ENCODE peak calls at places on chromosomes 3 and 15, in seven cellular contexts. F, A, E, O, V, P and G are unnamed samples.

GRCh38 chr3:185830018-185830797 is 5.4 kb upstream of the IGF2BP2 start:
- DNase-seq in O (no peak), E (no peak), F (no peak), P (no peak), V (no peak), A (no peak), G (no peak)

GRCh38 chr15:88719654-88720053 is 80.8 kb downstream of the ISG20 start:
- DNase-seq in A (no peak), O (no peak), F (no peak), V (no peak), P (no peak), E (no peak), G (no peak)

GRCh38 chr3:45163481-45163880 is 17.3 kb upstream of the CDCP1 start:
- DNase-seq in P (no peak), A (no peak), V (no peak), O (no peak), E (no peak), F (no peak), G (no peak)

GRCh38 chr3:159928692-159929091 is 59.9 kb upstream of the IL12A start:
- DNase-seq in A (no peak), F (peak; percentile 85), V (peak; percentile 99), P (peak; percentile 97), O (no peak), E (peak; percentile 97), G (peak; percentile 96)

GRCh38 chr3:50515565-50516047 is 12.2 kb upstream of the CACNA2D2 start:
- DNase-seq in E (no peak), P (no peak), A (no peak), F (peak; percentile 7), V (no peak), O (no peak), G (no peak)

GRCh38 chr15:74302821-74303359 is 64.6 kb downstream of the CYP11A1 start:
- DNase-seq in A (no peak), F (peak; percentile 44), O (no peak), P (peak; percentile 48), E (no peak), V (no peak), G (peak; percentile 37)

GRCh38 chr15:95646484-95646883 is 684.0 kb upstream of the NR2F2 start:
- DNase-seq in O (no peak), A (no peak), P (no peak), F (no peak), V (no peak), E (no peak), G (no peak)

GRCh38 chr3:71579934-71580318 is 3.6 kb downstream of the FOXP1 start:
- DNase-seq in E (no peak), P (peak; percentile 30), V (no peak), O (no peak), F (no peak), A (no peak), G (no peak)

GRCh38 chr3:100525753-100526612 is 33.6 kb downstream of the TMEM45A start:
- DNase-seq in F (peak; percentile 81), A (no peak), V (peak; percentile 92), E (peak; percentile 50), O (no peak), P (peak; percentile 98), G (peak; percentile 91)

GRCh38 chr3:111924283-111924682 is 54.5 kb upstream of the ABHD10 start:
- DNase-seq in V (no peak), F (no peak), E (no peak), O (peak; percentile 90), P (peak; percentile 55), A (peak; percentile 92), G (no peak)

GRCh38 chr15:89364741-89365450 is 30.3 kb upstream of the POLG start:
- DNase-seq in V (no peak), O (no peak), P (no peak), E (no peak), A (no peak), F (no peak), G (no peak)

GRCh38 chr15:37931868-37932267 is 2.6 kb upstream of the TMCO5A start:
- DNase-seq in E (no peak), V (no peak), O (no peak), P (peak; percentile 33), F (peak; percentile 51), A (no peak), G (peak; percentile 45)

DNA sequence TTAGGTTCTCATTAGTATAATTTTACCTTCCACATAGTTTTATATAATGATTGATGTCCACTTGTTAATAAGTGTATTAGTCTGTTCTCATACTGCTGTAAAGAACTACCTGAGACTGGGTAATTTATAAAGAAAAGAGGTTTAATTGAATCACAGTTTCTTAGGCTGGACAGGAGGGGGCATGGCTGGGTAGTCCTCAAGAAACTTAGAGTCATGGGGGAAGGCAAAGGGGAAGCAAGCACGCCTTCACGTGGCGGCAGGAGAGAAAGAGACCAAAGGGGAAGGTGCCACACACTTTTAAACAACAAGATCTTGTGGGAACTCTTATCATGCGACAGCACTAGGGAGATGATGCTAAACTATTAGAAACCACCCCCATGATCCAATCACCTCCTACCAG is 19.2 kb downstream of the DZIP3 start:
- DNase-seq in O (no peak), E (no peak), V (no peak), F (no peak), A (no peak), P (no peak), G (no peak)
- TF ChIP-seq CTCF in O (no peak), E (no peak), V (no peak), F (no peak), A (no peak), P (no peak), G (no peak)

GRCh38 chr3:126679318-126679751 is 24.4 kb upstream of the TXNRD3 start:
- DNase-seq in E (no peak), P (peak; percentile 69), V (peak; percentile 58), F (peak; percentile 78), O (peak; percentile 78), A (peak; percentile 86), G (peak; percentile 69)
- H3K4me3 ChIP-seq in E (no peak overlapping the region), P (no peak overlapping the region), V (peak overlapping the region; percentile 7), F (no peak overlapping the region), O (no peak overlapping the region), A (no peak overlapping the region), G (no peak overlapping the region)

GRCh38 chr3:55434789-55435188 is 52.3 kb downstream of the WNT5A start:
- DNase-seq in O (no peak), F (peak; percentile 55), V (no peak), A (no peak), E (no peak), P (peak; percentile 37), G (peak; percentile 29)
- TF ChIP-seq CTCF in O (peak; percentile 45), F (peak; percentile 69), V (peak; percentile 29), A (no peak), E (peak; percentile 60), P (peak; percentile 34), G (peak; percentile 55)

DNA sequence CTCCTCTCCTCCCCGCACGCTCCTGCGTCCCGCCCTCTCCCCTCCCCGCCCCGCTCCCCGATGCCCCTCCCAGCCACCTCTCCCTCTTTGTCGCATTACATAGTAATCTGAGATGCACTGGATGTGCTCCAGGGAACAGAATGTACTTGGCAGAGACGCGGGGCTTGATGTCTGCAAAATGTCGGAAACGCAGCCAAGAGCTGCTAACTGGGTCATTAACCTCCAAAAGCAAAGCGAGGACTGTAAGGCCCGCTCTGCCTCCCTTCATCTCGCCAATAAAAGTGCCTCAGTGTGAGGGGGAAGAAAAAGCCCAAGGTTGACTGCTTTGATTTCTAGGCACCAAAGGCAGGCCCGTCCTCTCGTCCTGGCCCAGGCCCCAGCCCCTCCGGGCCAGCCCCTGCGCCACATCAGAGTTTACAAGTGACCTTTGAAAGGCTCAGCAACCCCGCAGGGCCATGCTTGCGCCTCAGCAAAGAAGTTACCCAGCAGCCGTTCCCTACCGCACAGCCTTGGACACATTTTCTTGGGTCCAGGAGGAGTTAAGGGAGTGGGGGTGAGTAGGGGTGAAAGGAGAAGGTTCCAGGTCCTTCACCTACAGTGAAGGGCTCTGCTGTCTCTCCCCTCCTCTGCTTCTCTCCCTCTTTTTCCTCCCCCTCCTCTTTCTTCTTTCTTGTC is 223.7 kb upstream of the TPRG1 start:
- DNase-seq in E (peak; percentile 88), A (peak; percentile 99), F (peak; percentile 100), V (peak; percentile 98), P (peak; percentile 81), O (peak; percentile 98), G (peak; percentile 100)
- H3K4me3 ChIP-seq in E (peak overlapping the region; percentile 40), A (peak overlapping the region; percentile 56), F (peak overlapping the region; percentile 43), V (peak overlapping the region; percentile 30), P (peak overlapping the region; percentile 50), O (peak overlapping the region; percentile 65), G (peak overlapping the region; percentile 53)

GRCh38 chr3:78988324-78988723 is 779.5 kb downstream of the ROBO1 start:
- DNase-seq in F (peak; percentile 53), P (peak; percentile 41), A (no peak), E (no peak), V (peak; percentile 26), O (no peak), G (peak; percentile 28)
- TF ChIP-seq CTCF in F (peak; percentile 56), P (peak; percentile 43), A (no peak), E (peak; percentile 42), V (peak; percentile 38), O (peak; percentile 43), G (peak; percentile 33)

DNA sequence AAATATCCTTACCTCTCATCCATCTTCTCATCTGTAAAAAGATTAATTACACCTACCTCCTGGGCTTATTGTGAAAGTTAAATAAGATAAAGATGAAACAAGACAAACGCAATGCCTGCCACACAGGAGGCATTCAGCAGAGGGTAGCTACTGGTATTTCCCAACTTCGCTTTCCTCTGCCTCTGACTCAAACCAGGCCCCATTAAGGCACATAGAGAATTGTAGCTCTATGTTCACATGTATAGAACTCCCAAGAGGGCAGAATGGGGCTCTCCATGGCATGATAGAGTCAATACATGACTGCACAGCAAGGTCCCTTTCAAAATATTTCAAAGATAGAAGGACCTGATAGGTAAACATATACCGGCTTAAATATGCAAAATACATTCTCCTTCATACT is 1.4 kb downstream of the LYSMD2 start:
- DNase-seq in P (peak; percentile 18), V (no peak), A (no peak), F (no peak), E (no peak), O (no peak), G (no peak)
- H3K4me3 ChIP-seq in P (no peak overlapping the region), V (no peak overlapping the region), A (peak overlapping the region; percentile 74), F (peak overlapping the region; percentile 65), E (no peak overlapping the region), O (peak overlapping the region; percentile 61), G (no peak overlapping the region)

GRCh38 chr3:196632033-196632751 is 7.3 kb upstream of the NRROS start:
- DNase-seq in A (peak; percentile 88), V (peak; percentile 58), O (peak; percentile 85), F (peak; percentile 67), P (peak; percentile 71), E (no peak), G (peak; percentile 72)
- TF ChIP-seq CTCF in A (no peak), V (peak; percentile 13), O (peak; percentile 42), F (peak; percentile 14), P (peak; percentile 26), E (peak; percentile 43), G (peak; percentile 34)

DNA sequence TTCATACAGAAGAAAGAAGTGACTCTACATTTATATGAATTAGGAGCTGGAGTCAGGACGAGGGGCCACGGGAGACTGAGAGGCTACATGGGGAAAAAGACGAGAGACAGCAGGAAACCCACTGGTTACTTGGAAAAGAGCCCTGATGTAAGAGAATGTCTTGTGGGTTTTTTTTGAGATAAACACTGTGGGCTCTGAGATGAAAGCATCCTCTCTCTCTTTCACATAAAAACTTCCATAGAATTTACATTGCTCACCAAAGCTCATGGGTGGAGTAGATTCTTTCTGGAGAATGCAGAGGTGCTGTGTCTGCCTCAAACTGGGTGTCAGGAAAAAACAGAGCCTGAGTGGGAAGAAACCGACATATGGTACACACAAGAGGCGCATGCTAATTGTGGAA is 115.3 kb upstream of the PDZRN3 start:
- DNase-seq in E (no peak), F (peak; percentile 31), A (no peak), O (no peak), P (no peak), V (no peak), G (peak; percentile 51)
- H3K4me3 ChIP-seq in E (no peak overlapping the region), F (no peak overlapping the region), A (no peak overlapping the region), O (no peak overlapping the region), P (no peak overlapping the region), V (no peak overlapping the region), G (no peak overlapping the region)

GRCh38 chr3:134161817-134162396 is 88.8 kb downstream of the RYK start:
- DNase-seq in P (no peak), A (no peak), E (no peak), F (no peak), V (no peak), O (no peak), G (no peak)
- TF ChIP-seq CTCF in P (no peak), A (no peak), E (no peak), F (no peak), V (no peak), O (no peak), G (peak; percentile 6)